ENCODE peak calls at places on chromosomes 13 and 19, in eight cellular contexts. One of them, this sample, is unnamed.

GRCh38 chr13:98394820-98395510 is 181.9 kb downstream of the STK24 start:
- DNase-seq in thoracic aorta: no peak
- DNase-seq in cardiac fibroblast: no peak
- DNase-seq in AG09309: no peak
- DNase-seq in body of pancreas: no peak
- DNase-seq in upper lobe of right lung: no peak
- DNase-seq in HL-60: no peak
- DNase-seq in brain microvascular endothelial cell: no peak
- DNase-seq in this sample: no peak

GRCh38 chr19:16661480-16662034 is 618 bp downstream of the TMEM38A start:
- DNase-seq in thoracic aorta: peak
- DNase-seq in cardiac fibroblast: peak
- DNase-seq in AG09309: no peak
- DNase-seq in body of pancreas: peak
- DNase-seq in upper lobe of right lung: peak
- DNase-seq in HL-60: no peak
- DNase-seq in brain microvascular endothelial cell: no peak
- DNase-seq in this sample: no peak

GRCh38 chr13:99275093-99275469 is 16.9 kb upstream of the GPR18 start:
- DNase-seq in thoracic aorta: no peak
- DNase-seq in cardiac fibroblast: peak
- DNase-seq in AG09309: peak
- DNase-seq in body of pancreas: no peak
- DNase-seq in upper lobe of right lung: no peak
- DNase-seq in HL-60: peak
- DNase-seq in brain microvascular endothelial cell: peak
- DNase-seq in this sample: peak

GRCh38 chr19:45117167-45117594 is 24.2 kb downstream of the PPP1R37 start:
- DNase-seq in thoracic aorta: no peak
- DNase-seq in cardiac fibroblast: no peak
- DNase-seq in AG09309: no peak
- DNase-seq in body of pancreas: no peak
- DNase-seq in upper lobe of right lung: peak
- DNase-seq in HL-60: peak
- DNase-seq in brain microvascular endothelial cell: no peak
- DNase-seq in this sample: no peak

GRCh38 chr13:48749144-48749543 is 95.4 kb downstream of the CYSLTR2 start:
- DNase-seq in thoracic aorta: no peak
- DNase-seq in cardiac fibroblast: peak
- DNase-seq in AG09309: no peak
- DNase-seq in body of pancreas: no peak
- DNase-seq in upper lobe of right lung: no peak
- DNase-seq in HL-60: no peak
- DNase-seq in brain microvascular endothelial cell: peak
- DNase-seq in this sample: peak

GRCh38 chr19:10557603-10558197 is 8.1 kb downstream of the KRI1 start:
- DNase-seq in thoracic aorta: no peak
- DNase-seq in cardiac fibroblast: no peak
- DNase-seq in AG09309: no peak
- DNase-seq in body of pancreas: no peak
- DNase-seq in upper lobe of right lung: no peak
- DNase-seq in HL-60: no peak
- DNase-seq in brain microvascular endothelial cell: no peak
- DNase-seq in this sample: no peak

GRCh38 chr19:17889609-17890214 is 18.0 kb downstream of the SLC5A5 start:
- DNase-seq in thoracic aorta: no peak
- DNase-seq in cardiac fibroblast: peak
- DNase-seq in AG09309: no peak
- DNase-seq in body of pancreas: peak
- DNase-seq in upper lobe of right lung: no peak
- DNase-seq in HL-60: no peak
- DNase-seq in brain microvascular endothelial cell: peak
- DNase-seq in this sample: peak

GRCh38 chr19:45615795-45616708 is 14.0 kb upstream of the GPR4 start:
- DNase-seq in thoracic aorta: no peak
- DNase-seq in cardiac fibroblast: peak
- DNase-seq in AG09309: no peak
- DNase-seq in body of pancreas: peak
- DNase-seq in upper lobe of right lung: peak
- DNase-seq in HL-60: peak
- DNase-seq in brain microvascular endothelial cell: peak
- DNase-seq in this sample: peak

GRCh38 chr19:38047048-38047435 is 140.0 kb downstream of the SIPA1L3 start:
- DNase-seq in thoracic aorta: no peak
- DNase-seq in cardiac fibroblast: no peak
- DNase-seq in AG09309: no peak
- DNase-seq in body of pancreas: no peak
- DNase-seq in upper lobe of right lung: no peak
- DNase-seq in HL-60: no peak
- DNase-seq in brain microvascular endothelial cell: no peak
- DNase-seq in this sample: no peak

GRCh38 chr19:12649941-12650340 is 16.6 kb downstream of the MAN2B1 start:
- DNase-seq in thoracic aorta: no peak
- DNase-seq in cardiac fibroblast: no peak
- DNase-seq in AG09309: no peak
- DNase-seq in body of pancreas: no peak
- DNase-seq in upper lobe of right lung: no peak
- DNase-seq in HL-60: no peak
- DNase-seq in brain microvascular endothelial cell: no peak
- DNase-seq in this sample: no peak

GRCh38 chr19:12647047-12647446 is 19.5 kb downstream of the MAN2B1 start:
- DNase-seq in thoracic aorta: no peak
- DNase-seq in cardiac fibroblast: no peak
- DNase-seq in AG09309: no peak
- DNase-seq in body of pancreas: peak
- DNase-seq in upper lobe of right lung: no peak
- DNase-seq in HL-60: no peak
- DNase-seq in brain microvascular endothelial cell: no peak
- DNase-seq in this sample: no peak

GRCh38 chr19:12648088-12648487 is 18.5 kb downstream of the MAN2B1 start:
- DNase-seq in thoracic aorta: no peak
- DNase-seq in cardiac fibroblast: no peak
- DNase-seq in AG09309: no peak
- DNase-seq in body of pancreas: peak
- DNase-seq in upper lobe of right lung: no peak
- DNase-seq in HL-60: no peak
- DNase-seq in brain microvascular endothelial cell: no peak
- DNase-seq in this sample: no peak

GRCh38 chr19:12646551-12646950 is 20.0 kb downstream of the MAN2B1 start:
- DNase-seq in thoracic aorta: no peak
- DNase-seq in cardiac fibroblast: no peak
- DNase-seq in AG09309: no peak
- DNase-seq in body of pancreas: no peak
- DNase-seq in upper lobe of right lung: no peak
- DNase-seq in HL-60: no peak
- DNase-seq in brain microvascular endothelial cell: no peak
- DNase-seq in this sample: no peak

DNA sequence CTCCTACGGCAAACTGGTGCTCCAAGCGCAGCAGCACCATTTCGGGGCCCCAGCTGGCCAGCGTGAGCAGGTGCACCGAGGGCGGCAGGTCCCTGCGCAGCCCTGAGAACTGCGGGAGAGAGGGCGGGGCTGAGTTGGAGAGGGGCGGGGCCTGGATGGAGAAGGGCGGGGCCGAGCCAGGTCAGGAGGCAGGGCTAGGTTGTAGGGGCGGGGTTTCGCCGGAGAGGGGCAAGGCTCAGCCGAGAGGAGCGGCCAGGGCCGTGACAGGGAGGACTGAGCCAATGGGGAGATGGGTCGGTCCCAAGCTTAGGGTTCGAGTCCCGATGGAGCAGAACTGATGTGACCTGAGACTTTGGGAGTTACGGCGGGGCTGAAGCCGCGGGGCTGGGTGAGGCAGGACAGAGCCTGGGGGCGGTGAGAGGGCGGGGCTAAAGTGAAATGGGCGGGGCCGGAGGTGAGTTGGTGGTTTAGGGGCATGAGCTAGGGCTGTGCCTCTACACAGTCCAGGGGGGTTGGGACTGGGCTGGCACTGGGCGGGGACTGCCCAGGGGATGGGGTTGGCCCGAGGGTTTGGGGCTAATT is 19.0 kb downstream of the MAN2B1 start:
- DNase-seq in thoracic aorta: no peak
- DNase-seq in cardiac fibroblast: peak
- DNase-seq in AG09309: no peak
- DNase-seq in body of pancreas: peak
- DNase-seq in upper lobe of right lung: peak
- DNase-seq in HL-60: no peak
- DNase-seq in brain microvascular endothelial cell: peak
- DNase-seq in this sample: no peak
- H3K4me3 ChIP-seq in thoracic aorta: peak
- H3K4me3 ChIP-seq in cardiac fibroblast: peak
- H3K4me3 ChIP-seq in AG09309: no peak
- H3K4me3 ChIP-seq in body of pancreas: no peak
- H3K4me3 ChIP-seq in upper lobe of right lung: peak
- H3K4me3 ChIP-seq in HL-60: no peak
- H3K4me3 ChIP-seq in brain microvascular endothelial cell: no peak
- H3K4me3 ChIP-seq in this sample: no peak

DNA sequence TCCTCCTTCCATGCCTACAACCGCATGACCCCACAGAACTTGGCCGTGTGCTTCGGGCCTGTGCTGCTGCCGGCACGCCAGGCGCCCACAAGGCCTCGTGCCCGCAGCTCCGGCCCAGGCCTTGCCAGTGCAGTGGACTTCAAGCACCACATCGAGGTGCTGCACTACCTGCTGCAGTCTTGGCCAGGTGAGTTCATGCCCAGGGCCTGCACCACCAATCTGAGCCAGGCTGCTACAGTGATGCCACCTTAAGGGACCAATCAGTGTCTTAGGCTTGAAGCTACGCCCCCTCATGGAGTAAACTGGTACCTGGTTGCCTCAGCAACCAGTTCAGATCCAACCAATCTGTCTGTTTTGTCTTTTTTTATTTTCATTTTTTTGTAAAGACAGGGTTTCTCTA is 5.2 kb downstream of the SYDE1 start:
- DNase-seq in thoracic aorta: no peak
- DNase-seq in cardiac fibroblast: no peak
- DNase-seq in AG09309: no peak
- DNase-seq in body of pancreas: no peak
- DNase-seq in upper lobe of right lung: no peak
- DNase-seq in HL-60: no peak
- DNase-seq in brain microvascular endothelial cell: no peak
- DNase-seq in this sample: no peak
- TF ChIP-seq CTCF in thoracic aorta: no peak
- TF ChIP-seq CTCF in cardiac fibroblast: no peak
- TF ChIP-seq CTCF in AG09309: peak
- TF ChIP-seq CTCF in body of pancreas: no peak
- TF ChIP-seq CTCF in upper lobe of right lung: no peak
- TF ChIP-seq CTCF in HL-60: no peak
- TF ChIP-seq CTCF in brain microvascular endothelial cell: no peak
- TF ChIP-seq CTCF in this sample: no peak

GRCh38 chr19:2600914-2601870 is 101.3 kb downstream of the GNG7 start:
- DNase-seq in thoracic aorta: no peak
- DNase-seq in cardiac fibroblast: no peak
- DNase-seq in AG09309: no peak
- DNase-seq in body of pancreas: no peak
- DNase-seq in upper lobe of right lung: peak
- DNase-seq in HL-60: no peak
- DNase-seq in brain microvascular endothelial cell: no peak
- DNase-seq in this sample: no peak

GRCh38 chr19:2607712-2608601 is 94.5 kb downstream of the GNG7 start:
- DNase-seq in thoracic aorta: no peak
- DNase-seq in cardiac fibroblast: no peak
- DNase-seq in AG09309: no peak
- DNase-seq in body of pancreas: no peak
- DNase-seq in upper lobe of right lung: no peak
- DNase-seq in HL-60: no peak
- DNase-seq in brain microvascular endothelial cell: no peak
- DNase-seq in this sample: no peak

GRCh38 chr19:2604747-2605329 is 97.7 kb downstream of the GNG7 start:
- DNase-seq in thoracic aorta: no peak
- DNase-seq in cardiac fibroblast: no peak
- DNase-seq in AG09309: no peak
- DNase-seq in body of pancreas: no peak
- DNase-seq in upper lobe of right lung: no peak
- DNase-seq in HL-60: no peak
- DNase-seq in brain microvascular endothelial cell: no peak
- DNase-seq in this sample: no peak

GRCh38 chr19:2603320-2603719 is 99.2 kb downstream of the GNG7 start:
- DNase-seq in thoracic aorta: no peak
- DNase-seq in cardiac fibroblast: peak
- DNase-seq in AG09309: no peak
- DNase-seq in body of pancreas: no peak
- DNase-seq in upper lobe of right lung: no peak
- DNase-seq in HL-60: no peak
- DNase-seq in brain microvascular endothelial cell: peak
- DNase-seq in this sample: peak

DNA sequence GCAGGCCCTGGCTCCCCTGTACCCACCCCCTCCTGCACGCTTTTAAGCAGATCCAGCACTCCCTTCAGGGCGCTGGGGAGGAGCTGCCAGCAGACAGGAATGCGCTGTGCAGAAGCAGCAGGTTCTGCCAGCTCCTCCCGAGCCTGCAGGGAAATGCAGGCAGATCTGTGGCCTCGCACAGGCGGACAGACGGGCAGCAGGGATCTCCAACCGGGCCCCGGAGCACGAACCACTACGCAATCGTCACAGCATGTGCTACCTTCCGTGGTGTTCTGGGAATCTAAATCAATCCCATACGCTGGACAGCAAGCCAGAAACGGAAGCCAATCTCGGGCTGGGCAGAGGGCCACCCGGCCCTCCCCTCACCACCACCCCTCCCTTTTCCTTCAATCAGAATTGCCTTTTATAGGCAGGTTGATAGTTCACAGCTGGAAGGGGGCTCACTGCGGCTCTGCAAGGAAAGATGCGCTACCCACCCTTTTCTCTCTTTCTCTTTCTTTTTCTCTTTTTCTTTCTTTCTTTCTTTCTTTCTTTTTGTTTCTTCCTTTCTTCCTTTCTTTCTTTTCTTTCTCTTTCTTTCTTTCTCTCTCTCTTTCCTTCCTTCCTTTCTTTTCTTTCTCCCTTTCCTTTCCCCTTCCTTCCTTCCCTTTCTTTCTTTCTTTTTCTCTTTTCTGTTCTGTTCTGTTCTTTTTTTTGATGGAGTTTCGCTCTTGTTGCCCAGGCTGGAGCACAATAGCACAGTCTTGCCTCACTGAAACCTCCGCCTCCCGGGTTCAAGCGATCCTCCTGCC is 99.9 kb downstream of the GNG7 start:
- DNase-seq in thoracic aorta: peak
- DNase-seq in cardiac fibroblast: peak
- DNase-seq in AG09309: peak
- DNase-seq in body of pancreas: peak
- DNase-seq in upper lobe of right lung: peak
- DNase-seq in HL-60: no peak
- DNase-seq in brain microvascular endothelial cell: peak
- DNase-seq in this sample: peak
- H3K4me3 ChIP-seq in thoracic aorta: peak
- H3K4me3 ChIP-seq in cardiac fibroblast: peak
- H3K4me3 ChIP-seq in AG09309: peak
- H3K4me3 ChIP-seq in body of pancreas: no peak
- H3K4me3 ChIP-seq in upper lobe of right lung: peak
- H3K4me3 ChIP-seq in HL-60: no peak
- H3K4me3 ChIP-seq in brain microvascular endothelial cell: peak
- H3K4me3 ChIP-seq in this sample: no peak

DNA sequence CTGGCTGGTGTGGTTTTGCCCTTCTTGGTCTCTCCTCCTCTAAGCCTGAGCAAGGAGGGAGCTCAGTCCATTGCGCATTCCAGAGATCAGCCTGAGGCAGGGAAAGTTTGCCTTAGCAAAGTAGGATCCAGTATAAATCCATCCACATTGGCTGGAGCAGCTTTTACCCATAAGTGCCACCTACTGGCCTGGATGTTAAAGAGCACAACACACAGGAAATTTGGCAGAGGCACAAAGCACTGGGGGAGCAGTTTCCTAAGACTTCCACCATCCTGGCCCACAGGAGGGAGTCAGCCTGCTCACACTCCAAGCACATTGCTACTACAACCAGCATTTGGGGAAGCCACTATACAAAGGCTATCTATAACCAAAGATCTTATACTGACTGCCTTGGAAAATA is 1124.2 kb downstream of the SLITRK1 start:
- DNase-seq in thoracic aorta: no peak
- DNase-seq in cardiac fibroblast: peak
- DNase-seq in AG09309: no peak
- DNase-seq in body of pancreas: no peak
- DNase-seq in upper lobe of right lung: no peak
- DNase-seq in HL-60: peak
- DNase-seq in brain microvascular endothelial cell: peak
- DNase-seq in this sample: no peak
- TF ChIP-seq CTCF in thoracic aorta: no peak
- TF ChIP-seq CTCF in cardiac fibroblast: peak
- TF ChIP-seq CTCF in AG09309: peak
- TF ChIP-seq CTCF in body of pancreas: no peak
- TF ChIP-seq CTCF in upper lobe of right lung: no peak
- TF ChIP-seq CTCF in HL-60: peak
- TF ChIP-seq CTCF in brain microvascular endothelial cell: peak
- TF ChIP-seq CTCF in this sample: no peak